ENCODE peak calls at places on chromosomes 16 and 17, in seven cellular contexts. L is NCI-H345; E is skeletal muscle cell; N is GM04503; T is stimulated activated CD4-positive, alpha-beta T cell treated with anti-CD3 and anti-CD28 coated beads, Interleukin-4, amount 100 ng/mL, for 4 hours; X is NCI-H748 treated with DMSO at 0.1 percent for 48 hours; D is GM12891. Z is an unnamed sample.

GRCh38 chr16:67252806-67253497 is 4.2 kb downstream of the SLC9A5 start:
- DNase-seq in L (no peak), E (no peak), N (no peak), T (no peak), X (no peak), D (no peak), Z (no peak)

GRCh38 chr17:78343433-78344201 is 16.3 kb downstream of the SOCS3 start:
- DNase-seq in L (no peak), E (no peak), N (no peak), T (peak), X (no peak), D (no peak), Z (no peak)

GRCh38 chr17:78708510-78708973 is 73.5 kb downstream of the CYTH1 start:
- DNase-seq in L (peak), E (peak), N (no peak), T (peak), X (peak), D (no peak), Z (peak)

GRCh38 chr16:12057276-12057675 is 80.7 kb downstream of the SNX29 start:
- DNase-seq in L (no peak), E (peak), N (peak), T (no peak), X (no peak), D (no peak), Z (peak)

GRCh38 chr16:3188925-3189825 is 1.2 kb downstream of the OR1F1 start:
- DNase-seq in L (peak), E (no peak), N (no peak), T (no peak), X (no peak), D (peak), Z (no peak)

GRCh38 chr16:88755745-88756443 is 29.1 kb downstream of the PIEZO1 start:
- DNase-seq in L (no peak), E (no peak), N (no peak), T (no peak), X (no peak), D (no peak), Z (no peak)

GRCh38 chr16:12674096-12674495 is 129.6 kb downstream of the CPPED1 start:
- DNase-seq in L (no peak), E (peak), N (peak), T (no peak), X (no peak), D (no peak), Z (peak)

GRCh38 chr16:17343028-17343427 is 127.7 kb downstream of the XYLT1 start:
- DNase-seq in L (no peak), E (no peak), N (no peak), T (peak), X (no peak), D (no peak), Z (no peak)

GRCh38 chr16:50288920-50289319 is 22.6 kb downstream of the ADCY7 start:
- DNase-seq in L (no peak), E (no peak), N (no peak), T (no peak), X (no peak), D (no peak), Z (no peak)

GRCh38 chr16:28298511-28298878 is 6.2 kb downstream of the SBK1 start:
- DNase-seq in L (peak), E (no peak), N (no peak), T (no peak), X (no peak), D (no peak), Z (no peak)

GRCh38 chr16:89931964-89932363 is 8.8 kb downstream of the TUBB3 start:
- DNase-seq in L (no peak), E (no peak), N (no peak), T (no peak), X (no peak), D (no peak), Z (no peak)

GRCh38 chr16:53870831-53871230 is 166.9 kb downstream of the FTO start:
- DNase-seq in L (no peak), E (no peak), N (no peak), T (no peak), X (no peak), D (no peak), Z (no peak)

GRCh38 chr17:64441772-64442549 is 7.0 kb upstream of the MILR1 start:
- DNase-seq in L (no peak), E (peak), N (peak), T (peak), X (no peak), D (no peak), Z (peak)

GRCh38 chr17:79133986-79134385 is 59.4 kb downstream of the ENGASE start:
- DNase-seq in L (no peak), E (no peak), N (no peak), T (no peak), X (no peak), D (no peak), Z (no peak)

GRCh38 chr16:79329967-79330366 is 270.6 kb downstream of the MAF start:
- DNase-seq in L (no peak), E (no peak), N (no peak), T (no peak), X (no peak), D (no peak), Z (no peak)

GRCh38 chr16:67265834-67266233 is 13.5 kb upstream of the PLEKHG4 start:
- DNase-seq in L (no peak), E (no peak), N (no peak), T (no peak), X (no peak), D (no peak), Z (no peak)

GRCh38 chr16:78606572-78606971 is 507.1 kb downstream of the WWOX start:
- DNase-seq in L (peak), E (no peak), N (no peak), T (no peak), X (peak), D (no peak), Z (no peak)

GRCh38 chr17:15470536-15470935 is 3.1 kb upstream of the CDRT4 start:
- DNase-seq in L (no peak), E (no peak), N (no peak), T (no peak), X (no peak), D (no peak), Z (no peak)

GRCh38 chr16:2329532-2329931 is 11.0 kb downstream of the ABCA3 start:
- DNase-seq in L (no peak), E (no peak), N (no peak), T (no peak), X (no peak), D (no peak), Z (no peak)

GRCh38 chr17:50259484-50260324 is 14.6 kb upstream of the TMEM92 start:
- DNase-seq in L (no peak), E (no peak), N (no peak), T (no peak), X (no peak), D (peak), Z (no peak)

GRCh38 chr17:40340880-40341807 is 23.4 kb downstream of the GJD3 start:
- DNase-seq in L (peak), E (no peak), N (no peak), T (peak), X (peak), D (peak), Z (no peak)

GRCh38 chr17:63780507-63780906 is 6.5 kb downstream of the DDX42 start:
- DNase-seq in L (no peak), E (no peak), N (no peak), T (no peak), X (no peak), D (no peak), Z (no peak)

GRCh38 chr17:68512967-68513474 is 791 bp downstream of the PRKAR1A start:
- DNase-seq in L (peak), E (no peak), N (no peak), T (no peak), X (no peak), D (no peak), Z (no peak)

GRCh38 chr16:52372313-52372712 is 174.6 kb downstream of the TOX3 start:
- DNase-seq in L (no peak), E (no peak), N (no peak), T (no peak), X (no peak), D (no peak), Z (no peak)

GRCh38 chr16:14351647-14352046 is 278.4 kb downstream of the PARN start:
- DNase-seq in L (no peak), E (no peak), N (no peak), T (no peak), X (no peak), D (no peak), Z (no peak)

GRCh38 chr17:67689534-67690177 is 28.1 kb upstream of the NOL11 start:
- DNase-seq in L (peak), E (peak), N (peak), T (peak), X (peak), D (peak), Z (peak)

GRCh38 chr17:82424001-82424862 is 5.8 kb upstream of the OGFOD3 start:
- DNase-seq in L (peak), E (no peak), N (no peak), T (peak), X (no peak), D (no peak), Z (no peak)

GRCh38 chr17:49074851-49075540 is 57.6 kb upstream of the B4GALNT2 start:
- DNase-seq in L (no peak), E (no peak), N (no peak), T (no peak), X (no peak), D (no peak), Z (no peak)

GRCh38 chr16:88309905-88310259 is 72.9 kb upstream of the ZNF469 start:
- DNase-seq in L (no peak), E (no peak), N (no peak), T (no peak), X (no peak), D (no peak), Z (no peak)

GRCh38 chr17:12917401-12917800 is 100.4 kb downstream of the ELAC2 start:
- DNase-seq in L (no peak), E (no peak), N (no peak), T (no peak), X (no peak), D (no peak), Z (no peak)

GRCh38 chr17:386145-386876 is 33.7 kb upstream of the RPH3AL start:
- DNase-seq in L (peak), E (no peak), N (no peak), T (peak), X (peak), D (peak), Z (no peak)

Z was measured in non-pigmented ciliary epithelial cell.